ENCODE peak calls at places on chromosomes 12 and 14, in five cellular contexts. One of them, this sample, is unnamed.

GRCh38 chr12:132480620-132481132 is 9.3 kb upstream of the FBRSL1 start:
- DNase-seq in endothelial cell of umbilical vein: no peak
- DNase-seq in fibroblast of villous mesenchyme: no peak
- DNase-seq in AG09309: no peak
- DNase-seq in HFF-Myc: no peak
- DNase-seq in this sample: no peak

GRCh38 chr14:23252420-23253333 is 14.9 kb downstream of the RNF212B start:
- DNase-seq in endothelial cell of umbilical vein: no peak
- DNase-seq in fibroblast of villous mesenchyme: no peak
- DNase-seq in AG09309: no peak
- DNase-seq in HFF-Myc: no peak
- DNase-seq in this sample: no peak

GRCh38 chr12:15629761-15630160 is 159.4 kb downstream of the EPS8 start:
- DNase-seq in endothelial cell of umbilical vein: peak; percentile 42
- DNase-seq in fibroblast of villous mesenchyme: peak; percentile 89
- DNase-seq in AG09309: peak; percentile 79
- DNase-seq in HFF-Myc: no peak
- DNase-seq in this sample: no peak

GRCh38 chr12:68557011-68557715 is 53.5 kb upstream of the RAP1B start:
- DNase-seq in endothelial cell of umbilical vein: peak; percentile 15
- DNase-seq in fibroblast of villous mesenchyme: peak; percentile 53
- DNase-seq in AG09309: peak; percentile 66
- DNase-seq in HFF-Myc: no peak
- DNase-seq in this sample: peak; percentile 77

GRCh38 chr14:73491256-73491976 is 683 bp downstream of the RIOX1 start:
- DNase-seq in endothelial cell of umbilical vein: peak; percentile 71
- DNase-seq in fibroblast of villous mesenchyme: peak; percentile 73
- DNase-seq in AG09309: no peak
- DNase-seq in HFF-Myc: no peak
- DNase-seq in this sample: no peak

GRCh38 chr12:67721216-67721615 is 72.7 kb downstream of the DYRK2 start:
- DNase-seq in endothelial cell of umbilical vein: no peak
- DNase-seq in fibroblast of villous mesenchyme: peak; percentile 59
- DNase-seq in AG09309: no peak
- DNase-seq in HFF-Myc: no peak
- DNase-seq in this sample: no peak

GRCh38 chr14:77786148-77786547 is 13.8 kb upstream of the ADCK1 start:
- DNase-seq in endothelial cell of umbilical vein: no peak
- DNase-seq in fibroblast of villous mesenchyme: no peak
- DNase-seq in AG09309: no peak
- DNase-seq in HFF-Myc: no peak
- DNase-seq in this sample: no peak

GRCh38 chr14:73472182-73473114 is 14.1 kb upstream of the NUMB start:
- DNase-seq in endothelial cell of umbilical vein: peak; percentile 77
- DNase-seq in fibroblast of villous mesenchyme: peak; percentile 78
- DNase-seq in AG09309: no peak
- DNase-seq in HFF-Myc: peak; percentile 60
- DNase-seq in this sample: no peak

GRCh38 chr14:93543766-93544165 is 113.0 kb downstream of the UNC79 start:
- DNase-seq in endothelial cell of umbilical vein: peak; percentile 23
- DNase-seq in fibroblast of villous mesenchyme: peak; percentile 30
- DNase-seq in AG09309: peak; percentile 1
- DNase-seq in HFF-Myc: no peak
- DNase-seq in this sample: no peak

GRCh38 chr14:98444077-98444476 is 827.9 kb downstream of the BCL11B start:
- DNase-seq in endothelial cell of umbilical vein: no peak
- DNase-seq in fibroblast of villous mesenchyme: no peak
- DNase-seq in AG09309: no peak
- DNase-seq in HFF-Myc: no peak
- DNase-seq in this sample: no peak

GRCh38 chr14:48616941-48617340 is 941.5 kb upstream of the MDGA2 start:
- DNase-seq in endothelial cell of umbilical vein: no peak
- DNase-seq in fibroblast of villous mesenchyme: no peak
- DNase-seq in AG09309: no peak
- DNase-seq in HFF-Myc: no peak
- DNase-seq in this sample: no peak

GRCh38 chr12:21813751-21814150 is 39.2 kb upstream of the KCNJ8 start:
- DNase-seq in endothelial cell of umbilical vein: no peak
- DNase-seq in fibroblast of villous mesenchyme: no peak
- DNase-seq in AG09309: no peak
- DNase-seq in HFF-Myc: no peak
- DNase-seq in this sample: no peak

GRCh38 chr12:29024117-29024516 is 125.0 kb upstream of the FAR2 start:
- DNase-seq in endothelial cell of umbilical vein: no peak
- DNase-seq in fibroblast of villous mesenchyme: peak; percentile 58
- DNase-seq in AG09309: no peak
- DNase-seq in HFF-Myc: no peak
- DNase-seq in this sample: no peak
- TF ChIP-seq CTCF in endothelial cell of umbilical vein: no peak
- TF ChIP-seq CTCF in fibroblast of villous mesenchyme: peak; percentile 25
- TF ChIP-seq CTCF in AG09309: no peak
- TF ChIP-seq CTCF in HFF-Myc: peak; percentile 17
- TF ChIP-seq CTCF in this sample: peak; percentile 43

DNA sequence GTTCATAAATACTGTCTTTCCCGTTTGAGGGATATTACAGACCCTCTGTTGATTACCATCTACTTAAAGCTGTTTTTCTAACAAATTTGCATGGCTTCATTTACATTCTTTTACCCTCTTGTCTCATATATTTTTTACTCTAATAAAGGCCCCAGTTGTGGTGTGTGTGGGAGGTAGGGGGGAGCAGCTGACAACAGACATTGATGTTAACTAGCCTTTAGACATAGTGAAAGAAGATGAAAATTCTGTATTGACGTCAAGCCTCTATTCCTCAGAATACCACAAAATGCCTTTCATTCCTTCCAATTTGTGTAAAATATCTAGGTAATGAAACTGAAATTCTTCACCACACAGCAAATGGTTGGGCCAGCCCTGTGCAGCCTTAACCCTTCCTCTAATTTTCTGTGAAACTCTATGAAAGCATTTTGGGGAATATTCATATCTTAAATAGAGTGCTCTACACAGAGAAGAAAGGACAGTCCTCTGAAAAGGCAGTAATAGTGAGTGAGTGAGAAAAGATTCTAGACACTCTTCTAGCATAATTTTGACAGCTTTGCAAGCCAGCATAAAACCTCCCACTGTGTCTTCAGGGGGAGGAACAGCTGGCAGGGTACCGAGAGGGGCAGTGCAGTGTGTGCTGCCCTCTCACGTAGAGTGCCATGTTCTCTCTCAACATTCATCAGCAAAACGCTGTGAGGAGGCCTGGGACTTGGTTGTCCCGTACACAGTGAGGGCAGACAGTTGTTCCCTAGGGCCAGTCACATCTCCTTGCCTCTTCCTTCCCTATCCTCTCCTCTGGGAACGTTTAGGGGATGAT is 20.1 kb upstream of the CERS5 start:
- DNase-seq in endothelial cell of umbilical vein: no peak
- DNase-seq in fibroblast of villous mesenchyme: peak; percentile 89
- DNase-seq in AG09309: peak; percentile 89
- DNase-seq in HFF-Myc: no peak
- DNase-seq in this sample: peak; percentile 77
- H3K4me3 ChIP-seq in endothelial cell of umbilical vein: no peak overlapping the region
- H3K4me3 ChIP-seq in fibroblast of villous mesenchyme: no peak overlapping the region
- H3K4me3 ChIP-seq in AG09309: no peak overlapping the region
- H3K4me3 ChIP-seq in HFF-Myc: no peak overlapping the region
- H3K4me3 ChIP-seq in this sample: no peak overlapping the region

GRCh38 chr12:2690348-2691000 is 104.3 kb upstream of the FKBP4 start:
- DNase-seq in endothelial cell of umbilical vein: no peak
- DNase-seq in fibroblast of villous mesenchyme: no peak
- DNase-seq in AG09309: no peak
- DNase-seq in HFF-Myc: no peak
- DNase-seq in this sample: no peak

GRCh38 chr12:2691001-2691339 is 103.8 kb upstream of the FKBP4 start:
- DNase-seq in endothelial cell of umbilical vein: no peak
- DNase-seq in fibroblast of villous mesenchyme: peak; percentile 13
- DNase-seq in AG09309: no peak
- DNase-seq in HFF-Myc: no peak
- DNase-seq in this sample: no peak

GRCh38 chr12:2689879-2690278 is 104.9 kb upstream of the FKBP4 start:
- DNase-seq in endothelial cell of umbilical vein: no peak
- DNase-seq in fibroblast of villous mesenchyme: no peak
- DNase-seq in AG09309: no peak
- DNase-seq in HFF-Myc: no peak
- DNase-seq in this sample: no peak

GRCh38 chr12:2692156-2692555 is 102.6 kb upstream of the FKBP4 start:
- DNase-seq in endothelial cell of umbilical vein: no peak
- DNase-seq in fibroblast of villous mesenchyme: no peak
- DNase-seq in AG09309: no peak
- DNase-seq in HFF-Myc: no peak
- DNase-seq in this sample: no peak

DNA sequence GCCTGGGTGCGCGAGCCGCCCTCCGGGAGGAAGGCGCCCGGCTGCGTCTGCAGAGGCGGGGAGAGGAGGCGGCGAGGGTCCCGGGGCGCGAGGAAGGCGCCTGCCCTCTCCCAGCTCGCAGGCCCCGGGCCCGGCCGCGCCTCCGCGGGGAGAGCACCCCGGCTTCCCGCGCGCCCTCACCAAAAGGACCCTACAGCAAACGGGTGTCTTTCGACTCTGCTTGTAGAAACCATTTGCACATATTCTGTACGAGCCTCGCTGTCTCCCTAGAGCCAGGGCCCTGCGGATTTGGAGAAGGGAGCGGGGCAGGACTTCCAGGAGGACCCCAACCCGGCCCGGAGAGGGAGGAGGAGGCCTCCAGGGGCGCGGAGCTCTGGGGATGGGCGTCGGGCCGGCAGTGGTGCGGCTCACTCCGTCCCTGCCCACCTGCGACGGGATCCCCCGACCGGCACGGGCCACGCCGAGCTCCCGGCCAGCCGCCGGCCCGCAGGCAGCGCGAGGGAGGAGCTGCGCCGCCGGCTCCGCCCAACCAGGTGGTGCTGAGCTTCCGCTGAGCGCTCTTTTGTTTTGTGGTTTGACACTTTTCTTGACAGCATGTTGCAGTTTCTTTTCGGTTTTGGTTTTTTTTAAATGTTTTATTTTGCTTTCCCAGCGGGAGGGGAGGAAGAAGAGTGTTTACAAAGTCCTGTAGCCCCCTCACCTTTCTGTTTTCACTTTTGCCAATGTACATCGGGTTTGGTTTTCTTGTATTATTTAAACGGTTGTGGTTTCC is 103.2 kb upstream of the FKBP4 start:
- DNase-seq in endothelial cell of umbilical vein: no peak
- DNase-seq in fibroblast of villous mesenchyme: no peak
- DNase-seq in AG09309: no peak
- DNase-seq in HFF-Myc: no peak
- DNase-seq in this sample: no peak
- TF ChIP-seq CTCF in endothelial cell of umbilical vein: no peak
- TF ChIP-seq CTCF in fibroblast of villous mesenchyme: no peak
- TF ChIP-seq CTCF in AG09309: no peak
- TF ChIP-seq CTCF in HFF-Myc: no peak
- TF ChIP-seq CTCF in this sample: no peak

GRCh38 chr14:57470909-57471308 is 22.7 kb downstream of the CCDC198 start:
- DNase-seq in endothelial cell of umbilical vein: no peak
- DNase-seq in fibroblast of villous mesenchyme: no peak
- DNase-seq in AG09309: no peak
- DNase-seq in HFF-Myc: no peak
- DNase-seq in this sample: no peak
- H3K4me3 ChIP-seq in endothelial cell of umbilical vein: no peak overlapping the region
- H3K4me3 ChIP-seq in fibroblast of villous mesenchyme: no peak overlapping the region
- H3K4me3 ChIP-seq in AG09309: no peak overlapping the region
- H3K4me3 ChIP-seq in HFF-Myc: no peak overlapping the region
- H3K4me3 ChIP-seq in this sample: no peak overlapping the region

DNA sequence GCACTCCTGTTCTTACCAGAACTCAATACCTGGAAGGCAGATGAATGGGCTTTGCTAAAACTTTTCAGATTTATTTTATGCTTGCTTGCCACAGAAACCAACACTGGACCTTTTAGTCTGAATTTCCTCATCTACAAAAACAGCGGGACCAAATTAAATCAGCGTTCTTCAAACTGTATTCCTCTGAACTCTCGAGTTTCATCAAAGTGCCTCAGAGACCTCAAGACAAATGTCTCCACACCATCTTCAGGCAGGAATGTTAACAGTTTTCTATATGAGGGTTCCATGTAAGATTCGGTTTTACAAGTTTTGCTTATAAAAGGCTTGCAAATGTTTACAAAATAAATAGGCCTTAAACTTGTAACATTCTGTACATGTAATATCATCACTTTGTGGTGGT is 74.6 kb downstream of the MED13L start:
- DNase-seq in endothelial cell of umbilical vein: no peak
- DNase-seq in fibroblast of villous mesenchyme: peak; percentile 77
- DNase-seq in AG09309: no peak
- DNase-seq in HFF-Myc: peak; percentile 25
- DNase-seq in this sample: no peak
- TF ChIP-seq CTCF in endothelial cell of umbilical vein: no peak
- TF ChIP-seq CTCF in fibroblast of villous mesenchyme: peak; percentile 55
- TF ChIP-seq CTCF in AG09309: peak; percentile 32
- TF ChIP-seq CTCF in HFF-Myc: peak; percentile 24
- TF ChIP-seq CTCF in this sample: no peak

This sample was measured in retinal pigment epithelial cell.